ENCODE peak calls at places on chromosomes 2 and 18, in eight cellular contexts. J is stomach, D is SK-N-SH, U is endothelial cell of umbilical vein, W is GM23338, Z is sigmoid colon, R is Panc1, K is suprapubic skin. M is an unnamed sample.

GRCh38 chr18:23231340-23232021 is 96.2 kb downstream of the CABLES1 start:
- DNase-seq in D (peak), Z (peak), K (peak), R (no peak), W (no peak), U (peak), J (peak), M (no peak)

GRCh38 chr2:225122007-225122406 is 79.7 kb upstream of the DOCK10 start:
- DNase-seq in W (no peak), D (no peak), J (no peak), K (no peak), R (no peak), U (no peak), Z (no peak), M (no peak)

GRCh38 chr2:147076634-147077033 is 768.2 kb upstream of the ACVR2A start:
- DNase-seq in Z (no peak), J (no peak), U (no peak), K (no peak), D (no peak), W (no peak), R (no peak), M (no peak)

GRCh38 chr2:187994464-187995331 is 297.0 kb upstream of the GULP1 start:
- DNase-seq in D (peak), U (no peak), J (no peak), W (no peak), Z (no peak), K (no peak), R (no peak), M (no peak)

GRCh38 chr2:46967990-46968647 is 52.5 kb upstream of the MCFD2 start:
- DNase-seq in W (no peak), D (no peak), J (peak), U (peak), R (no peak), K (peak), Z (peak), M (peak)

GRCh38 chr2:69616755-69617154 is 26.8 kb downstream of the AAK1 start:
- DNase-seq in U (peak), D (no peak), W (no peak), Z (no peak), J (no peak), K (no peak), R (no peak), M (no peak)

GRCh38 chr2:216681683-216682082 is 13.7 kb downstream of the IGFBP5 start:
- DNase-seq in J (no peak), D (no peak), R (no peak), U (no peak), W (no peak), K (no peak), Z (no peak), M (no peak)

GRCh38 chr2:233267516-233268245 is 16.2 kb downstream of the ATG16L1 start:
- DNase-seq in W (no peak), Z (no peak), J (peak), D (no peak), U (no peak), K (no peak), R (no peak), M (no peak)

GRCh38 chr18:58828399-58829121 is 36.1 kb upstream of the ZNF532 start:
- DNase-seq in R (no peak), K (no peak), Z (no peak), U (no peak), J (no peak), D (no peak), W (no peak), M (no peak)

GRCh38 chr18:9069482-9070059 is 32.9 kb upstream of the NDUFV2 start:
- DNase-seq in Z (no peak), R (no peak), W (no peak), K (no peak), J (no peak), U (no peak), D (no peak), M (no peak)

GRCh38 chr2:191515536-191515935 is 162.4 kb upstream of the NABP1 start:
- DNase-seq in W (no peak), D (no peak), K (no peak), R (no peak), J (no peak), U (no peak), Z (no peak), M (no peak)

GRCh38 chr2:131657895-131658768 is 130.4 kb downstream of the CCDC74A start:
- DNase-seq in U (no peak), K (no peak), R (no peak), J (no peak), D (no peak), W (no peak), Z (no peak), M (no peak)

GRCh38 chr2:186540971-186541370 is 48.9 kb upstream of the ITGAV start:
- DNase-seq in Z (no peak), J (no peak), D (no peak), R (no peak), W (no peak), U (no peak), K (no peak), M (no peak)

GRCh38 chr2:202529389-202529788 is 105.4 kb upstream of the FAM117B start:
- DNase-seq in R (no peak), U (peak), K (no peak), J (no peak), W (no peak), Z (no peak), D (no peak), M (no peak)

GRCh38 chr2:105766300-105766866 is 21.7 kb downstream of the NCK2 start:
- DNase-seq in W (no peak), K (no peak), U (no peak), Z (no peak), R (no peak), D (no peak), J (no peak), M (no peak)

GRCh38 chr2:72824224-72824842 is 1.5 kb downstream of the EXOC6B start:
- DNase-seq in J (no peak), D (no peak), K (no peak), U (peak), R (peak), W (peak), Z (no peak), M (no peak)

DNA sequence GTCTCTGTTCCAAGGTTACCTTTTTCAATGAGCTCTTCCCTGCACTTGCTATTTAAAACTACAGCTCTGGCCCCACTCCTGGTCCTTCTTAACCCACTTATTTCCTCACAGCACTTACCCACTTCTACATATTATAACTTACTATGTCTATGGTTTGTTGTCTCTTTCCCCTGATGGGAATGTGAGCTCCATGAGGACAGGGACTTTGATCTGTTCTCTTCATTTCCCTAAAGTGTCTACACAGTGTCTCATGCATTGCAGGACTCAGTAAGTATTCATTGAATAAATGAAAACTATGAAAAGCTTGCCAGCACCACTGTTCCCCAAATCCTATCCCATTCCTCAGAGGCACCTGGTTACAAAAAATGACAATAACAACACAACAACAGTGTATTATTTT is 18.3 kb upstream of the ACYP2 start:
- DNase-seq in U (no peak), D (no peak), W (no peak), J (no peak), K (no peak), Z (no peak), R (no peak), M (no peak)
- H3K4me3 ChIP-seq in U (no peak), D (no peak), W (no peak), J (no peak), K (no peak), Z (no peak), R (no peak), M (no peak)

DNA sequence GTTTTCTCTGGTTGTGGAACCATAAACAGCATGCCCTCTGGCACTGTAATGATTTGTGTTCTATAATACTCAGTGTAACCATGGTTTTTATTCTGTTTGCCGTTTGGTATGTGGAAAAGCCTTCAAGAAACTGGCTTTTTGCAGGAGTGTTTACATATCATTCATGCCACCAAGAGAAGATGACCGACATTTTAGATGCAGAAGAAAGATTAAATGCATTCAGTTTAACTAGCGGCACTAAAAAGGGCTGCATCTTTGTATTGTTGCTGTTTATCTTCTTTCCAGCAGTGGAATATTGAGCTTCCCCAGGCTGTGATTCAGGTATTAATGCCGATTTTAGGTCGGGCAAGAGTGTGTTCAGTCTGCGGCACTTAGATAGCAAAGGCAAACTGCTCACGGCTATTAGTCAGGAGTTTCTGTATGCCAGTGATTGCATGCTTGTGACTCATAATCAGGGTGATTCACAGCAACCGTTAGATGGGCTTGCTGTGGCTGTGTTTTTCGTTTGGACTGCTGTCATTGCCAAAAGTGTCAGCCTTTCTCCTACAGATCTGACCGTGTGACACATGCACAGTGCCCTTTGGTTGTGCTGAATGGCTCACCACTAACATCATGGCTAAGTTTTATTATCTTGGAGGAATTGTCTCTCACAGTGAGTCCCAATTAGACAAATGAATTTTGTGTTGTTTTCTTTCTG is 479.7 kb downstream of the PARD3B start:
- DNase-seq in U (peak), D (peak), Z (peak), K (peak), R (peak), J (peak), W (no peak), M (no peak)
- TF ChIP-seq POLR2AphosphoS5 in U (peak), D (peak), Z (peak), K (peak), R (peak), J (peak), W (no peak), M (no peak)

GRCh38 chr2:182422864-182423263 is 4.0 kb downstream of the PDE1A start:
- DNase-seq in Z (no peak), U (no peak), W (no peak), J (no peak), R (no peak), K (no peak), D (no peak), M (no peak)

GRCh38 chr2:182432051-182432450 is 5.2 kb upstream of the PDE1A start:
- DNase-seq in Z (no peak), K (no peak), W (no peak), J (no peak), U (no peak), D (no peak), R (no peak), M (no peak)

GRCh38 chr2:182426082-182426914 is 538 bp downstream of the PDE1A start:
- DNase-seq in J (no peak), U (no peak), K (no peak), W (no peak), R (no peak), D (no peak), Z (no peak), M (no peak)

DNA sequence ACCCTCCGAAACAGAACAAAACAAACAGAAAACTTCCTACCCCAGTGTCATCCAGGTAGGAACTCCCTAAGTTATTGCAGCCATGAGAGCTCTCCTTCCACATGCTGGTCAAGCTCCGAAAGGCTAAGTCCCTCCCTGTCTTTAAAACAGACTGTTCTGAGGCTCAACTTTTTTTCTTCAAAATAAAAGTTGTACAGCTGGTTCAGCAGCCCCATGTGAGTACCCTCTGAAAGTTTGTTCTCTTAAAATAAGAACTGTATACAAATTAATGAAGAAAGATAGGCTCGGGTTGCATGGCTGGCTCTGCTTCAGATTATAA is at the start of gene PDE1A:
- DNase-seq in W (no peak), K (no peak), J (no peak), D (no peak), U (no peak), Z (no peak), R (no peak), M (no peak)
- H3K4me3 ChIP-seq in W (no peak), K (peak), J (peak), D (no peak), U (no peak), Z (peak), R (no peak), M (peak)

GRCh38 chr2:215619022-215619958 is 183.4 kb upstream of the FN1 start:
- DNase-seq in Z (no peak), U (peak), J (no peak), D (peak), W (peak), R (no peak), K (no peak), M (no peak)
- TF ChIP-seq POLR2AphosphoS5 in Z (peak), U (no peak), J (no peak), D (peak), W (no peak), R (no peak), K (no peak), M (no peak)

GRCh38 chr2:64937341-64938230 is 51.6 kb upstream of the SLC1A4 start:
- DNase-seq in R (no peak), D (no peak), W (no peak), J (no peak), U (no peak), Z (no peak), K (no peak), M (no peak)
- H3K4me3 ChIP-seq in R (no peak), D (no peak), W (no peak), J (no peak), U (no peak), Z (no peak), K (peak), M (peak)

DNA sequence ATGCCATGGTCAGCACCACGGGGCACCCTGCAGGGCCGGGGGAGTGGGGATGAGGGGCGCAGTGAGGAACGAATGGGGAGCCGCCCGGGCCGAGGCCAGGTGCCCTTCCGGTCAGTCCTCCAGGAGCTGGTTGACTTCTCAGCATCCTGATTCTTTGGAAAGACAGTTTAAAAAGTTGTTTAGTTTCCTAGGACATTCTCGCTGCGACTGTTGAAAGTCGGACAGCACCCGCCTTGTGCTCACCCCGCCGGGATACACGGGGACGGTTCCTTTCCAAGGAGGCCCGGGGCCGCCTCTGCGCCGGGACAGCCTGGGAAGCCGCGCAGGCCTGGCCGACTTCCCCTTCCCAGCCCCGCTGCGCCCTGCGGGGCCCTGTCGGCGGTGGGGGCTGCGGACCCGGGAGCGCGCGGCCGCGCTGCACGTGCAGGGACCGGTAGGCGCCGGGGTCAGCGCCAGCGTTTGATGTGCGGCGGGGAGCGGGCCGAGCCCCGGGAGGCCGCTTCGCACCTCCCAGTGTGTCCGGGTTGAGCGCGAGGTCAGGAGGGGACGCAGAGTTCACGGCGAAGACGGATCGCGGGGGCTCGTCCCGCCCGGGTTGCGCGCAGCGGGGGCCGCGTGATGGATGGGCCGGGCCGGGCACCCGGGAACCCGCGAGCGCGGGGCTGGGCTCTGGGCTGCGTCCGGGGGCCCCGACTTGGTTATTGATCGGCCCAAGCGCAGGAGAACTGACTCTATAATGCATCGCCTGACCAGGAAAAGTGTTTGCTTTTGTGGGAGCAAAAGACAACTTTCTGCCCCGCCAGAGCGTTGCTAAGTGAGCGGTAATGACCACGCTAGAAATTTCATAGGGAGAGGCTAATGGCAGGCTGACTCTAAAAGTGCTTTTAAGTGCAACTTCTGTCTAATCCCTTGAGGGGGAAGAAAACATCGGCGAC is 28.0 kb upstream of the SMIM21 start:
- DNase-seq in J (no peak), Z (no peak), R (no peak), K (no peak), W (peak), U (peak), D (peak), M (no peak)
- TF ChIP-seq POLR2AphosphoS5 in J (no peak), Z (peak), R (no peak), K (no peak), W (no peak), U (no peak), D (no peak), M (no peak)

GRCh38 chr2:42566837-42567251 is 1.6 kb upstream of the MTA3 start:
- DNase-seq in J (no peak), Z (no peak), R (no peak), K (no peak), U (no peak), W (no peak), D (no peak), M (no peak)

GRCh38 chr2:42567389-42567788 is 1.0 kb upstream of the MTA3 start:
- DNase-seq in J (no peak), R (no peak), U (no peak), D (no peak), W (peak), Z (no peak), K (no peak), M (no peak)

GRCh38 chr2:42569116-42569711 is 782 bp downstream of the MTA3 start:
- DNase-seq in J (peak), R (no peak), W (peak), U (peak), K (peak), D (peak), Z (peak), M (no peak)

GRCh38 chr2:42568431-42569115 is at the start of gene MTA3:
- DNase-seq in W (peak), R (no peak), K (peak), J (peak), Z (peak), D (peak), U (peak), M (peak)

GRCh38 chr2:42567806-42568429 is 514 bp upstream of the MTA3 start:
- DNase-seq in D (no peak), J (peak), R (no peak), U (no peak), W (peak), K (peak), Z (peak), M (peak)
- H3K4me3 ChIP-seq in D (no peak), J (peak), R (peak), U (no peak), W (peak), K (peak), Z (peak), M (peak)

DNA sequence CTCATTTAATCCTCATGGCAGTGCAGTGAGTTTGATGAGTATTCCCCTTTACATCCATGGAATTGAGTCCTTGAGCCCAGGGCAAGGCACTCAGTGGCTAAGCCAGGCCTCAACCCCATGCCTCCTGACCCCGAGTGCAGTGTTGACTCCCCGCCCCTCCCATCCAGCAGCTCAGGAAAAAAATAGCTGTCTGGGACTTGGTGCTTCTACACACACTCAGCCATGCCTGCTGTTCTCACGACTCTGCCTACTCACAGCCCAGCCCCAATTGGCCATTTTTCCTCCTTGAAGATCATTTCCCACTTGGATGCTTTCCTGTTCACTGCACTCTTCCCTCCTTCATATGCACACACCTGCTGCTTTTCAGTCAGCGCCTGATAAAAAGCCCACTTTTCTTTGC is 8.8 kb downstream of the FOSL2 start:
- DNase-seq in U (no peak), D (no peak), Z (peak), J (no peak), K (no peak), R (no peak), W (no peak), M (no peak)
- TF ChIP-seq POLR2AphosphoS5 in U (no peak), D (no peak), Z (no peak), J (peak), K (no peak), R (no peak), W (no peak), M (no peak)

DNA sequence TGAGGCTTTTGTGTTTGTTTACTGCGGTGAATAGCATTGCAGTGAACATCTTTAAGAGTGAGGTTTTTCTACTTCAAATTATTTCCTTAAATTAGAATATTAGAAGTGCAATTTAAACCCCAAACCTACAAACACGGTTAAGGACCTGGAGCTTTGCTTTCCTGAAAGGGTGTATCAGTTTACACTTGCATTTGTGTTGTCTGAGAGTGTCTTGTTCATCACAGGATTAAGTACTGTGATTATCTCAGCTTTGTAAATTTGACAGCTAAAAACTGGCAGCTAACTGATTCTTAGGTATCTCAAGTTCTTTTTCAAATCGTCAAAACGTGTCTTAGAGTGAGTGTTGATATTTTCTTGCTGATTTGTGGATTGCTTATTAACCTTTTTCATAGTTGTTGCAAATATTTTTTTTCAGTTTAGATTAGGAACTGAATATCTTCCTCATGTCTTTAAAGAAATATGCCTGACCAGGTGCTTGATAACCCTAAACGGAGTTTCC is 41.8 kb downstream of the LRRFIP1 start:
- DNase-seq in W (no peak), K (no peak), J (no peak), Z (no peak), R (no peak), U (no peak), D (no peak), M (no peak)
- H3K4me3 ChIP-seq in W (no peak), K (no peak), J (no peak), Z (no peak), R (no peak), U (no peak), D (no peak), M (no peak)

GRCh38 chr2:212249451-212249850 is 289.2 kb downstream of the ERBB4 start:
- DNase-seq in R (no peak), D (no peak), Z (no peak), J (no peak), U (peak), K (no peak), W (peak), M (no peak)

GRCh38 chr2:212242739-212243138 is 295.9 kb downstream of the ERBB4 start:
- DNase-seq in D (no peak), K (no peak), Z (no peak), U (no peak), J (no peak), W (no peak), R (no peak), M (no peak)

GRCh38 chr2:212245868-212246267 is 292.7 kb downstream of the ERBB4 start:
- DNase-seq in D (no peak), K (no peak), R (no peak), W (peak), U (no peak), J (no peak), Z (no peak), M (no peak)
- TF ChIP-seq POLR2AphosphoS5 in D (no peak), K (no peak), R (no peak), W (no peak), U (no peak), J (no peak), Z (no peak), M (no peak)